ENCODE peak calls at places on chromosomes 12 and 14, in four cellular contexts. One of them, this sample, is unnamed.

GRCh38 chr14:103185051-103186027 is 62.1 kb downstream of the TNFAIP2 start:
- DNase-seq in cardiac muscle cell: peak; percentile 51
- DNase-seq in lower lobe of right lung: no peak
- DNase-seq in tibial nerve: no peak
- DNase-seq in this sample: peak; percentile 15

GRCh38 chr14:38930022-38930421 is 173.0 kb downstream of the SEC23A start:
- DNase-seq in tibial nerve: no peak
- DNase-seq in lower lobe of right lung: no peak
- DNase-seq in cardiac muscle cell: no peak
- DNase-seq in this sample: no peak

GRCh38 chr12:50061172-50061571 is 3.8 kb downstream of the ASIC1 start:
- DNase-seq in lower lobe of right lung: no peak
- DNase-seq in cardiac muscle cell: peak; percentile 67
- DNase-seq in tibial nerve: no peak
- DNase-seq in this sample: no peak

GRCh38 chr12:39605996-39606395 is 13.6 kb downstream of the ABCD2 start:
- DNase-seq in tibial nerve: no peak
- DNase-seq in cardiac muscle cell: peak; percentile 55
- DNase-seq in lower lobe of right lung: no peak
- DNase-seq in this sample: no peak

GRCh38 chr14:64112859-64113258 is 181.3 kb downstream of the ESR2 start:
- DNase-seq in lower lobe of right lung: no peak
- DNase-seq in tibial nerve: no peak
- DNase-seq in cardiac muscle cell: no peak
- DNase-seq in this sample: no peak

GRCh38 chr12:50132505-50133135 is 20.6 kb downstream of the COX14 start:
- DNase-seq in tibial nerve: peak; percentile 28
- DNase-seq in cardiac muscle cell: peak; percentile 71
- DNase-seq in lower lobe of right lung: no peak
- DNase-seq in this sample: no peak

GRCh38 chr14:91140672-91141071 is 26.8 kb downstream of the DGLUCY start:
- DNase-seq in lower lobe of right lung: no peak
- DNase-seq in cardiac muscle cell: peak; percentile 41
- DNase-seq in tibial nerve: peak; percentile 28
- DNase-seq in this sample: no peak

GRCh38 chr14:92484132-92484823 is 29.3 kb upstream of the RIN3 start:
- DNase-seq in tibial nerve: no peak
- DNase-seq in cardiac muscle cell: no peak
- DNase-seq in lower lobe of right lung: no peak
- DNase-seq in this sample: no peak

GRCh38 chr12:20596036-20596435 is 99.1 kb upstream of the SLCO1C1 start:
- DNase-seq in lower lobe of right lung: no peak
- DNase-seq in tibial nerve: no peak
- DNase-seq in cardiac muscle cell: no peak
- DNase-seq in this sample: no peak

GRCh38 chr14:19823178-19823577 is 19.6 kb downstream of the OR4N2 start:
- DNase-seq in tibial nerve: no peak
- DNase-seq in cardiac muscle cell: no peak
- DNase-seq in lower lobe of right lung: no peak
- DNase-seq in this sample: no peak

GRCh38 chr14:65431951-65432350 is 19.4 kb downstream of the FUT8 start:
- DNase-seq in tibial nerve: no peak
- DNase-seq in lower lobe of right lung: no peak
- DNase-seq in cardiac muscle cell: peak; percentile 59
- DNase-seq in this sample: no peak

GRCh38 chr12:53340398-53340797 is 4.2 kb upstream of the SP7 start:
- DNase-seq in tibial nerve: no peak
- DNase-seq in lower lobe of right lung: no peak
- DNase-seq in cardiac muscle cell: no peak
- DNase-seq in this sample: no peak

GRCh38 chr12:130104596-130105253 is 57.5 kb upstream of the FZD10 start:
- DNase-seq in lower lobe of right lung: no peak
- DNase-seq in tibial nerve: no peak
- DNase-seq in cardiac muscle cell: no peak
- DNase-seq in this sample: no peak

DNA sequence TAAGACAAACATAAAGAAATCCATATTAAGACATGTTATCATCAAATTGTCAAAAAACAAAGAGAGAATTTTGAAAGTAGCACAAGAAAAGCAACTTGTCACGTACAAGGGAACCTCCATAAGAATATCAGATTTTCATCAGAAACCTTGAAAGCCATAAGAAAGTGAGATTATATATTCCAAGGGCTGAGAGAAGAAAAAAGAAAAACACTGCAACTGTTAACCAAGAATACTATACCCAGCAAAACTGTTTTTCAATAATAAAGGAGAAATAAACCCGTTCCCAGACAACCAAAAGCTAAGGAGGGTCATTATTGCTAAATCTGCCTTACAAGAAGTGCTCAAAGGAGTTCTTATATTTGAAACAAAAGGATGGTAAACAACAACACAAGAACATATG is 94.7 kb upstream of the TSPAN8 start:
- DNase-seq in lower lobe of right lung: no peak
- DNase-seq in tibial nerve: no peak
- DNase-seq in cardiac muscle cell: no peak
- DNase-seq in this sample: no peak
- TF ChIP-seq CTCF in lower lobe of right lung: no peak
- TF ChIP-seq CTCF in tibial nerve: no peak
- TF ChIP-seq CTCF in cardiac muscle cell: no peak
- TF ChIP-seq CTCF in this sample: no peak

GRCh38 chr12:124676725-124677462 is 109.5 kb upstream of the NCOR2 start:
- DNase-seq in cardiac muscle cell: no peak
- DNase-seq in tibial nerve: no peak
- DNase-seq in lower lobe of right lung: no peak
- DNase-seq in this sample: no peak

GRCh38 chr12:124677552-124678356 is 110.3 kb upstream of the NCOR2 start:
- DNase-seq in cardiac muscle cell: no peak
- DNase-seq in lower lobe of right lung: no peak
- DNase-seq in tibial nerve: no peak
- DNase-seq in this sample: no peak

GRCh38 chr12:124674937-124675336 is 107.5 kb upstream of the NCOR2 start:
- DNase-seq in cardiac muscle cell: no peak
- DNase-seq in lower lobe of right lung: no peak
- DNase-seq in tibial nerve: no peak
- DNase-seq in this sample: no peak

GRCh38 chr12:124673881-124674617 is 106.6 kb upstream of the NCOR2 start:
- DNase-seq in lower lobe of right lung: no peak
- DNase-seq in cardiac muscle cell: no peak
- DNase-seq in tibial nerve: no peak
- DNase-seq in this sample: no peak

DNA sequence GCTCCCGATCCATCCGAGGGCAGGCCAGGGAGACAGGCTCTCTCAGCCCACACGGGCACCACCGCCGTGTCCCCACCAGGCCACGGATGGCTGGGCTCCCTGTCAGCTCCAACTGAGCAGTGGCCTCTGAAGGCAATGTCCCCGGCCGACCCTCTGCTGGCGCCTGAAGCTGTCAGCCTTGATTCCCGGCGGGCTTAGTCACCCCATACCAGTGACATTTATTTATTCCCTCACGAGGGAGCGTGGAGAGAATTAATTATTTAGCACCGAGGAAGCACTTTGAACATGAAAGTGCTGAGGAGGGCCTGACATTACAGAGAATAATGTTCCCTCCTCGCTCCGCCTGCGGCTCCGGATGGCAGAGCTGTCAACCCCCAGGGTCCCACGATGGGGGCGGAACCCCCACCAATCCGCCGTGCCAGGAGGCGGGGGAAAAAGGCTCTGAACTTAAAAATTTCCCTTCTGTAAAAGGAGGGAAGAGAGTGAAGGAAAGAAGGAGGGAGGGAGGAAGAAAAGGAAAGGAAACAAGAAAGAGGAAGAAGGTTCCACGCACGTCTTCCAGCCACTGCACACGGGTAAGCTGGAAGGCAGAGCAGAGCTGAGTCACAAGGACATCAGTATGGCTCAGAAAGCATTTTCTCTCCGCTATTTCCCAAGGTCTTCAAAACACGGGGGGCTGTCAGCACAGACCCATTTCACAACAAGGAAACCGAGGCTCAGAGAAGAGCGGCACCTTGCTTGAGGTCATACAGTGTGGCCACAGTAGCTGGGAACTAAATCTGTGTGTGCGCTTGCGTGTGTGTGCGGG is 108.7 kb upstream of the NCOR2 start:
- DNase-seq in lower lobe of right lung: no peak
- DNase-seq in tibial nerve: no peak
- DNase-seq in cardiac muscle cell: peak; percentile 52
- DNase-seq in this sample: no peak
- H3K4me3 ChIP-seq in lower lobe of right lung: no peak overlapping the region
- H3K4me3 ChIP-seq in tibial nerve: peak overlapping the region; percentile 8
- H3K4me3 ChIP-seq in cardiac muscle cell: no peak overlapping the region
- H3K4me3 ChIP-seq in this sample: peak overlapping the region; percentile 10

GRCh38 chr14:77104393-77104792 is 6.3 kb downstream of the CIPC start:
- DNase-seq in tibial nerve: no peak
- DNase-seq in lower lobe of right lung: no peak
- DNase-seq in cardiac muscle cell: no peak
- DNase-seq in this sample: no peak

GRCh38 chr14:77100961-77101360 is 2.9 kb downstream of the CIPC start:
- DNase-seq in lower lobe of right lung: no peak
- DNase-seq in cardiac muscle cell: no peak
- DNase-seq in tibial nerve: no peak
- DNase-seq in this sample: no peak

GRCh38 chr14:77103954-77104353 is 5.9 kb downstream of the CIPC start:
- DNase-seq in tibial nerve: no peak
- DNase-seq in lower lobe of right lung: no peak
- DNase-seq in cardiac muscle cell: no peak
- DNase-seq in this sample: no peak

GRCh38 chr14:77103475-77103874 is 5.4 kb downstream of the CIPC start:
- DNase-seq in lower lobe of right lung: no peak
- DNase-seq in cardiac muscle cell: no peak
- DNase-seq in tibial nerve: no peak
- DNase-seq in this sample: no peak

GRCh38 chr14:77102154-77102553 is 4.1 kb downstream of the CIPC start:
- DNase-seq in cardiac muscle cell: no peak
- DNase-seq in lower lobe of right lung: no peak
- DNase-seq in tibial nerve: no peak
- DNase-seq in this sample: no peak
- H3K4me1 ChIP-seq in cardiac muscle cell: peaks cover 41% of the 10 kb centered on the region
- H3K4me1 ChIP-seq in lower lobe of right lung: peaks cover 40% of the 10 kb centered on the region
- H3K4me1 ChIP-seq in tibial nerve: peaks cover 57% of the 10 kb centered on the region
- H3K4me1 ChIP-seq in this sample: peaks cover 26% of the 10 kb centered on the region

GRCh38 chr12:47819902-47820630 is at the start of gene HDAC7:
- DNase-seq in lower lobe of right lung: peak; percentile 91
- DNase-seq in tibial nerve: peak; percentile 83
- DNase-seq in cardiac muscle cell: peak; percentile 95
- DNase-seq in this sample: peak; percentile 92
- TF ChIP-seq CTCF in lower lobe of right lung: no peak
- TF ChIP-seq CTCF in tibial nerve: no peak
- TF ChIP-seq CTCF in cardiac muscle cell: no peak
- TF ChIP-seq CTCF in this sample: no peak

GRCh38 chr12:8665729-8666128 is 3.1 kb upstream of the MFAP5 start:
- DNase-seq in tibial nerve: no peak
- DNase-seq in cardiac muscle cell: no peak
- DNase-seq in lower lobe of right lung: no peak
- DNase-seq in this sample: no peak

GRCh38 chr12:8661751-8662150 is 875 bp downstream of the MFAP5 start:
- DNase-seq in cardiac muscle cell: no peak
- DNase-seq in tibial nerve: no peak
- DNase-seq in lower lobe of right lung: no peak
- DNase-seq in this sample: no peak

GRCh38 chr12:8661016-8661415 is 1.6 kb downstream of the MFAP5 start:
- DNase-seq in lower lobe of right lung: no peak
- DNase-seq in tibial nerve: no peak
- DNase-seq in cardiac muscle cell: no peak
- DNase-seq in this sample: no peak

GRCh38 chr12:8664228-8664963 is 1.8 kb upstream of the MFAP5 start:
- DNase-seq in tibial nerve: peak; percentile 67
- DNase-seq in cardiac muscle cell: no peak
- DNase-seq in lower lobe of right lung: no peak
- DNase-seq in this sample: no peak

GRCh38 chr12:8662592-8662991 is at the start of gene MFAP5:
- DNase-seq in lower lobe of right lung: no peak
- DNase-seq in cardiac muscle cell: peak; percentile 19
- DNase-seq in tibial nerve: peak; percentile 45
- DNase-seq in this sample: no peak
- H3K4me3 ChIP-seq in lower lobe of right lung: no peak within 1 kb of the TSS
- H3K4me3 ChIP-seq in cardiac muscle cell: no peak within 1 kb of the TSS
- H3K4me3 ChIP-seq in tibial nerve: peak within 1 kb of the TSS; percentile 49
- H3K4me3 ChIP-seq in this sample: no peak within 1 kb of the TSS

GRCh38 chr12:113089839-113090238 is 33.3 kb downstream of the DTX1 start:
- DNase-seq in cardiac muscle cell: no peak
- DNase-seq in tibial nerve: no peak
- DNase-seq in lower lobe of right lung: no peak
- DNase-seq in this sample: no peak

GRCh38 chr12:113092478-113093408 is 36.2 kb downstream of the DTX1 start:
- DNase-seq in lower lobe of right lung: peak; percentile 70
- DNase-seq in tibial nerve: no peak
- DNase-seq in cardiac muscle cell: peak; percentile 11
- DNase-seq in this sample: peak; percentile 81

GRCh38 chr12:113090740-113091139 is 34.2 kb downstream of the DTX1 start:
- DNase-seq in cardiac muscle cell: no peak
- DNase-seq in lower lobe of right lung: no peak
- DNase-seq in tibial nerve: no peak
- DNase-seq in this sample: no peak

GRCh38 chr12:113093409-113094101 is 37.0 kb downstream of the DTX1 start:
- DNase-seq in cardiac muscle cell: no peak
- DNase-seq in lower lobe of right lung: no peak
- DNase-seq in tibial nerve: no peak
- DNase-seq in this sample: no peak

GRCh38 chr12:113091506-113091905 is 35.0 kb downstream of the DTX1 start:
- DNase-seq in cardiac muscle cell: no peak
- DNase-seq in tibial nerve: no peak
- DNase-seq in lower lobe of right lung: no peak
- DNase-seq in this sample: no peak
- H3K4me1 ChIP-seq in cardiac muscle cell: peaks cover 5% of the 10 kb centered on the region
- H3K4me1 ChIP-seq in tibial nerve: no peaks in the 10 kb centered on the region
- H3K4me1 ChIP-seq in lower lobe of right lung: peaks cover 5% of the 10 kb centered on the region
- H3K4me1 ChIP-seq in this sample: peaks cover 4% of the 10 kb centered on the region

This sample was measured in upper lobe of right lung.